ENCODE peak calls at places on chromosomes 12 and 14, in five cellular contexts. One of them, this sample, is unnamed.

GRCh38 chr12:10365716-10366433 is 24.0 kb downstream of the KLRK1 start:
- DNase-seq in heart right ventricle: no peak
- DNase-seq in IMR-90: peak; percentile 33
- DNase-seq in mesendoderm: peak; percentile 42
- DNase-seq in lung: no peak
- DNase-seq in this sample: no peak

GRCh38 chr12:2537868-2538541 is 256.8 kb upstream of the FKBP4 start:
- DNase-seq in lung: no peak
- DNase-seq in IMR-90: no peak
- DNase-seq in heart right ventricle: no peak
- DNase-seq in mesendoderm: no peak
- DNase-seq in this sample: no peak

GRCh38 chr12:6199531-6200265 is 502 bp upstream of the CD9 start:
- DNase-seq in heart right ventricle: no peak
- DNase-seq in mesendoderm: peak; percentile 92
- DNase-seq in IMR-90: no peak
- DNase-seq in lung: peak; percentile 61
- DNase-seq in this sample: peak; percentile 82

GRCh38 chr14:56562883-56563282 is 16.7 kb upstream of the TMEM260 start:
- DNase-seq in IMR-90: no peak
- DNase-seq in mesendoderm: no peak
- DNase-seq in lung: no peak
- DNase-seq in heart right ventricle: no peak
- DNase-seq in this sample: no peak

GRCh38 chr12:43655586-43655985 is 103.0 kb downstream of the PUS7L start:
- DNase-seq in heart right ventricle: no peak
- DNase-seq in IMR-90: peak; percentile 39
- DNase-seq in mesendoderm: no peak
- DNase-seq in lung: no peak
- DNase-seq in this sample: no peak

GRCh38 chr12:113786107-113786506 is 180.0 kb downstream of the RBM19 start:
- DNase-seq in heart right ventricle: no peak
- DNase-seq in IMR-90: no peak
- DNase-seq in lung: no peak
- DNase-seq in mesendoderm: no peak
- DNase-seq in this sample: no peak

GRCh38 chr12:11839093-11839641 is 189.7 kb downstream of the ETV6 start:
- DNase-seq in lung: no peak
- DNase-seq in heart right ventricle: no peak
- DNase-seq in mesendoderm: peak; percentile 46
- DNase-seq in IMR-90: peak; percentile 61
- DNase-seq in this sample: no peak

GRCh38 chr12:40207551-40207950 is 17.2 kb upstream of the LRRK2 start:
- DNase-seq in lung: no peak
- DNase-seq in mesendoderm: no peak
- DNase-seq in IMR-90: no peak
- DNase-seq in heart right ventricle: no peak
- DNase-seq in this sample: no peak

GRCh38 chr12:106914796-106915634 is 40.7 kb upstream of the TMEM263 start:
- DNase-seq in IMR-90: no peak
- DNase-seq in mesendoderm: no peak
- DNase-seq in lung: no peak
- DNase-seq in heart right ventricle: no peak
- DNase-seq in this sample: no peak

DNA sequence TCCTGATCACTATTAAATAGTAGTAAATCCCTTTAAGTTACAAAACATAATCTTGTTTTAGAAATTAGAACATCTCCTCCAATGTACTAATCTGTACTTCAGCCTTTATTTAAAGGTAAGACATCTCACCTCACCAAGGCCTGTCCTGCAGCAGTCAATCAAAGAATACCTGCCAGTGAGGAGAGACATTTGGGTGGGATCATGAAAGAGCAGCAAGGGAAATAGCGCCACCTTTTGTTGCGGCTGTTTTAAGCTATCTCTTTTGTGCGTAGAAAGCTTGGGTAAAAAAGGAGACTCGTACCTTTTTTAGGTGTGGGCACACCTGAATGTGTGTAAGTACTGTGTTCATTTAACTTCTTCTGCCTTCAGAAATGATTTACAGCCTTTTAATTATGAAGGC is 117.8 kb upstream of the TMTC1 start:
- DNase-seq in IMR-90: no peak
- DNase-seq in lung: no peak
- DNase-seq in mesendoderm: peak; percentile 73
- DNase-seq in heart right ventricle: no peak
- DNase-seq in this sample: peak; percentile 70
- H3K4me3 ChIP-seq in IMR-90: no peak overlapping the region
- H3K4me3 ChIP-seq in lung: no peak overlapping the region
- H3K4me3 ChIP-seq in mesendoderm: no peak overlapping the region
- H3K4me3 ChIP-seq in heart right ventricle: no peak overlapping the region
- H3K4me3 ChIP-seq in this sample: no peak overlapping the region

GRCh38 chr12:133057446-133057845 is 20.1 kb downstream of the ZNF84 start:
- DNase-seq in mesendoderm: peak; percentile 55
- DNase-seq in lung: no peak
- DNase-seq in heart right ventricle: no peak
- DNase-seq in IMR-90: peak; percentile 2
- DNase-seq in this sample: no peak
- H3K36me3 ChIP-seq in mesendoderm: peaks cover 7% of the 10 kb centered on the region
- H3K36me3 ChIP-seq in lung: peaks cover 44% of the 10 kb centered on the region
- H3K36me3 ChIP-seq in heart right ventricle: peaks cover 100% of the 10 kb centered on the region
- H3K36me3 ChIP-seq in IMR-90: peaks cover 33% of the 10 kb centered on the region
- H3K36me3 ChIP-seq in this sample: peaks cover 30% of the 10 kb centered on the region

GRCh38 chr12:65949986-65950385 is 125.7 kb downstream of the HMGA2 start:
- DNase-seq in heart right ventricle: no peak
- DNase-seq in IMR-90: no peak
- DNase-seq in lung: no peak
- DNase-seq in mesendoderm: no peak
- DNase-seq in this sample: no peak

GRCh38 chr12:65946419-65946818 is 122.1 kb downstream of the HMGA2 start:
- DNase-seq in heart right ventricle: no peak
- DNase-seq in mesendoderm: no peak
- DNase-seq in IMR-90: no peak
- DNase-seq in lung: no peak
- DNase-seq in this sample: no peak

GRCh38 chr12:65949009-65949623 is 124.8 kb downstream of the HMGA2 start:
- DNase-seq in lung: no peak
- DNase-seq in mesendoderm: no peak
- DNase-seq in heart right ventricle: no peak
- DNase-seq in IMR-90: no peak
- DNase-seq in this sample: no peak

GRCh38 chr12:65946821-65947220 is 122.5 kb downstream of the HMGA2 start:
- DNase-seq in lung: no peak
- DNase-seq in heart right ventricle: no peak
- DNase-seq in mesendoderm: no peak
- DNase-seq in IMR-90: peak; percentile 81
- DNase-seq in this sample: no peak

GRCh38 chr12:65948320-65949008 is 124.2 kb downstream of the HMGA2 start:
- DNase-seq in mesendoderm: no peak
- DNase-seq in heart right ventricle: peak; percentile 67
- DNase-seq in lung: peak; percentile 51
- DNase-seq in IMR-90: peak; percentile 96
- DNase-seq in this sample: no peak
- H3K4me3 ChIP-seq in mesendoderm: no peak overlapping the region
- H3K4me3 ChIP-seq in heart right ventricle: no peak overlapping the region
- H3K4me3 ChIP-seq in lung: no peak overlapping the region
- H3K4me3 ChIP-seq in IMR-90: no peak overlapping the region
- H3K4me3 ChIP-seq in this sample: no peak overlapping the region

GRCh38 chr14:39071096-39071495 is 31.9 kb downstream of the SEC23A start:
- DNase-seq in mesendoderm: no peak
- DNase-seq in IMR-90: no peak
- DNase-seq in lung: no peak
- DNase-seq in heart right ventricle: no peak
- DNase-seq in this sample: no peak
- H3K36me3 ChIP-seq in mesendoderm: no peaks in the 10 kb centered on the region
- H3K36me3 ChIP-seq in IMR-90: peaks cover 41% of the 10 kb centered on the region
- H3K36me3 ChIP-seq in lung: peaks cover 22% of the 10 kb centered on the region
- H3K36me3 ChIP-seq in heart right ventricle: peaks cover 100% of the 10 kb centered on the region
- H3K36me3 ChIP-seq in this sample: peaks cover 4% of the 10 kb centered on the region

GRCh38 chr12:14240873-14241220 is 124.6 kb upstream of the ATF7IP start:
- DNase-seq in lung: no peak
- DNase-seq in heart right ventricle: no peak
- DNase-seq in mesendoderm: peak; percentile 31
- DNase-seq in IMR-90: no peak
- DNase-seq in this sample: no peak
- H3K4me3 ChIP-seq in lung: no peak overlapping the region
- H3K4me3 ChIP-seq in heart right ventricle: no peak overlapping the region
- H3K4me3 ChIP-seq in mesendoderm: no peak overlapping the region
- H3K4me3 ChIP-seq in IMR-90: no peak overlapping the region
- H3K4me3 ChIP-seq in this sample: no peak overlapping the region

DNA sequence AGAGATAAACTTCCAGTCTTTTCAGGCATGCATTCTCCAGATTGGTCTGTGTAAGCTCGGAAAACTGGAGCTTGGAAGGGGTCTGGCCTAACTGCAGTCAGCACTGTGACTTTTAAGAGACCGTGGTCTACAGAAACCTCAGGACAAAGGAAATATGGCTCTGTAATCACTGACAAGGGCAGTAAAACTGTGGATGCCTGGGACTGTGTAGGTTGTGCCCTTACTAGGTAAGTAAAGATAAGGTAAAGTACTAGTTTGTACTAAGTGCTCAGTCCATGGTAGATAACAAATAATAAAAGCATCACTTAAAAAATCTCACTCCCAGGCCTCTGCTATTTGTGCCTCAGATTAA is 133.3 kb downstream of the KCNK10 start:
- DNase-seq in mesendoderm: no peak
- DNase-seq in lung: no peak
- DNase-seq in IMR-90: no peak
- DNase-seq in heart right ventricle: no peak
- DNase-seq in this sample: no peak
- H3K36me3 ChIP-seq in mesendoderm: no peaks in the 10 kb centered on the region
- H3K36me3 ChIP-seq in lung: no peaks in the 10 kb centered on the region
- H3K36me3 ChIP-seq in IMR-90: no peaks in the 10 kb centered on the region
- H3K36me3 ChIP-seq in heart right ventricle: no peaks in the 10 kb centered on the region
- H3K36me3 ChIP-seq in this sample: no peaks in the 10 kb centered on the region

GRCh38 chr12:50707396-50707795 is 56.5 kb upstream of the ATF1 start:
- DNase-seq in lung: no peak
- DNase-seq in heart right ventricle: no peak
- DNase-seq in mesendoderm: no peak
- DNase-seq in IMR-90: no peak
- DNase-seq in this sample: no peak
- H3K4me3 ChIP-seq in lung: no peak overlapping the region
- H3K4me3 ChIP-seq in heart right ventricle: no peak overlapping the region
- H3K4me3 ChIP-seq in mesendoderm: no peak overlapping the region
- H3K4me3 ChIP-seq in IMR-90: no peak overlapping the region
- H3K4me3 ChIP-seq in this sample: no peak overlapping the region

GRCh38 chr12:124595444-124595843 is 28.0 kb upstream of the NCOR2 start:
- DNase-seq in mesendoderm: no peak
- DNase-seq in lung: no peak
- DNase-seq in IMR-90: no peak
- DNase-seq in heart right ventricle: no peak
- DNase-seq in this sample: peak; percentile 37

GRCh38 chr12:124593176-124593575 is 25.8 kb upstream of the NCOR2 start:
- DNase-seq in mesendoderm: no peak
- DNase-seq in IMR-90: no peak
- DNase-seq in heart right ventricle: no peak
- DNase-seq in lung: no peak
- DNase-seq in this sample: peak; percentile 60

GRCh38 chr12:124593851-124594401 is 26.5 kb upstream of the NCOR2 start:
- DNase-seq in lung: no peak
- DNase-seq in heart right ventricle: no peak
- DNase-seq in mesendoderm: no peak
- DNase-seq in IMR-90: no peak
- DNase-seq in this sample: peak; percentile 27

GRCh38 chr12:124597041-124597440 is 29.6 kb upstream of the NCOR2 start:
- DNase-seq in heart right ventricle: no peak
- DNase-seq in mesendoderm: no peak
- DNase-seq in lung: no peak
- DNase-seq in IMR-90: no peak
- DNase-seq in this sample: no peak

GRCh38 chr12:124594851-124595250 is 27.4 kb upstream of the NCOR2 start:
- DNase-seq in mesendoderm: no peak
- DNase-seq in lung: no peak
- DNase-seq in heart right ventricle: no peak
- DNase-seq in IMR-90: no peak
- DNase-seq in this sample: no peak
- H3K36me3 ChIP-seq in mesendoderm: no peaks in the 10 kb centered on the region
- H3K36me3 ChIP-seq in lung: no peaks in the 10 kb centered on the region
- H3K36me3 ChIP-seq in heart right ventricle: no peaks in the 10 kb centered on the region
- H3K36me3 ChIP-seq in IMR-90: no peaks in the 10 kb centered on the region
- H3K36me3 ChIP-seq in this sample: no peaks in the 10 kb centered on the region